ENCODE peak calls at places on chromosome 19, in ten cellular contexts. H is stimulated activated CD8-positive, alpha-beta memory T cell treated with anti-CD3 and anti-CD28 coated beads, Interleukin-4, amount 100 ng/mL, for 1 hour; O is retinal pigment epithelial cell; C is endothelial cell; W is HTR-8/SVneo; Q is pons; L is NCI-H345; K is gastrocnemius medialis; B is HEK293T; S is stimulated activated CD4-positive, alpha-beta T cell treated with anti-CD3 and anti-CD28 coated beads, Interleukin-12 subunit alpha, Interleukin-12 subunit beta, amount 100 ng/mL, for 4 hours. Y is an unnamed sample.

GRCh38 chr19:44774614-44775013 is 3.1 kb upstream of the CBLC start:
- DNase-seq in H (no peak), O (no peak), C (no peak), W (no peak), Q (no peak), L (no peak), K (no peak), B (no peak), S (no peak), Y (no peak)

GRCh38 chr19:4279530-4280422 is 710 bp downstream of the SHD start:
- DNase-seq in H (no peak), O (no peak), C (no peak), W (no peak), Q (no peak), L (no peak), K (no peak), B (no peak), S (no peak), Y (no peak)

GRCh38 chr19:55179570-55180484 is at the start of gene SYT5:
- DNase-seq in H (no peak), O (no peak), C (peak), W (no peak), Q (no peak), L (peak), K (no peak), B (peak), S (peak), Y (peak)

GRCh38 chr19:17329061-17329767 is 5.4 kb downstream of the ANO8 start:
- DNase-seq in H (no peak), O (no peak), C (no peak), W (no peak), Q (no peak), L (no peak), K (no peak), B (no peak), S (peak), Y (no peak)

GRCh38 chr19:58317481-58318072 is 9.2 kb upstream of the ZSCAN22 start:
- DNase-seq in H (no peak), O (no peak), C (peak), W (no peak), Q (no peak), L (no peak), K (no peak), B (no peak), S (no peak), Y (no peak)

GRCh38 chr19:15368798-15369593 is 10.6 kb downstream of the AKAP8 start:
- DNase-seq in H (no peak), O (no peak), C (no peak), W (no peak), Q (no peak), L (no peak), K (no peak), B (no peak), S (no peak), Y (no peak)

GRCh38 chr19:897442-898039 is 4.3 kb downstream of the RNU6-9 start:
- DNase-seq in H (no peak), O (no peak), C (no peak), W (no peak), Q (no peak), L (no peak), K (no peak), B (no peak), S (no peak), Y (no peak)

GRCh38 chr19:1002600-1002999 is 2.4 kb downstream of the GRIN3B start:
- DNase-seq in H (no peak), O (no peak), C (no peak), W (no peak), Q (no peak), L (no peak), K (no peak), B (no peak), S (no peak), Y (no peak)

GRCh38 chr19:35897706-35898451 is 2.5 kb downstream of the NFKBID start:
- DNase-seq in H (no peak), O (no peak), C (no peak), W (no peak), Q (no peak), L (no peak), K (no peak), B (no peak), S (no peak), Y (no peak)

GRCh38 chr19:4445963-4446668 is 11.5 kb downstream of the UBXN6 start:
- DNase-seq in H (no peak), O (no peak), C (no peak), W (no peak), Q (no peak), L (no peak), K (no peak), B (no peak), S (no peak), Y (no peak)